ENCODE peak calls at places on chromosomes 11 and 22, in seven cellular contexts. E is neuronal stem cell, F is mesenchymal stem cell, T is IMR-90, P is H1, B is H9, C is trophoblast cell. H is an unnamed sample.

GRCh38 chr11:11640996-11641395 is 19.2 kb upstream of the GALNT18 start:
- DNase-seq in P (no peak), T (no peak), C (no peak), F (no peak), E (no peak), B (no peak), H (no peak)

GRCh38 chr22:30221121-30221992 is 25.2 kb downstream of the LIF start:
- DNase-seq in F (no peak), T (no peak), P (no peak), C (no peak), B (no peak), E (no peak), H (no peak)

GRCh38 chr11:12029738-12030363 is 21.4 kb upstream of the DKK3 start:
- DNase-seq in B (no peak), E (peak; percentile 50), F (peak; percentile 50), P (no peak), C (no peak), T (peak; percentile 65), H (no peak)

GRCh38 chr11:7964873-7965272 is 374 bp downstream of the NLRP10 start:
- DNase-seq in P (no peak), E (no peak), F (peak; percentile 5), T (peak; percentile 90), C (no peak), B (no peak), H (no peak)

GRCh38 chr11:124897681-124898680 is at the start of gene ROBO4:
- DNase-seq in B (peak; percentile 33), T (peak; percentile 94), C (no peak), E (no peak), P (peak; percentile 37), F (peak; percentile 79), H (peak; percentile 38)

GRCh38 chr11:78834886-78835285 is 260.2 kb upstream of the NARS2 start:
- DNase-seq in C (no peak), B (no peak), F (no peak), P (no peak), T (no peak), E (no peak), H (no peak)

GRCh38 chr11:69744435-69744834 is 30.7 kb downstream of the FGF4 start:
- DNase-seq in B (peak; percentile 64), F (peak; percentile 91), T (peak; percentile 78), C (peak; percentile 95), P (no peak), E (no peak), H (peak; percentile 97)

GRCh38 chr11:47392546-47393162 is 14.3 kb upstream of the SPI1 start:
- DNase-seq in C (no peak), P (no peak), B (no peak), T (no peak), F (no peak), E (no peak), H (no peak)

GRCh38 chr11:44833869-44834452 is 107.2 kb downstream of the TSPAN18 start:
- DNase-seq in F (no peak), B (no peak), E (peak; percentile 60), P (no peak), C (no peak), T (no peak), H (peak; percentile 60)

GRCh38 chr22:30712094-30712493 is 17.4 kb downstream of the OSBP2 start:
- DNase-seq in T (no peak), C (no peak), P (no peak), E (no peak), F (no peak), B (no peak), H (no peak)

GRCh38 chr22:40055143-40055926 is 60.6 kb downstream of the FAM83F start:
- DNase-seq in B (no peak), F (no peak), E (no peak), T (no peak), C (no peak), P (no peak), H (peak; percentile 82)

GRCh38 chr11:92852946-92853345 is 116.5 kb upstream of the MTNR1B start:
- DNase-seq in B (no peak), F (no peak), E (no peak), P (no peak), C (no peak), T (no peak), H (peak; percentile 41)

GRCh38 chr11:128323381-128323780 is 264.0 kb downstream of the ETS1 start:
- DNase-seq in P (no peak), E (no peak), T (peak; percentile 48), F (peak; percentile 49), C (no peak), B (no peak), H (peak; percentile 47)

GRCh38 chr11:120500414-120500936 is 11.1 kb upstream of the GRIK4 start:
- DNase-seq in P (peak; percentile 51), C (no peak), E (no peak), T (no peak), F (no peak), B (peak; percentile 43), H (peak; percentile 48)

GRCh38 chr11:19769820-19770219 is 57.2 kb downstream of the NAV2 start:
- DNase-seq in C (no peak), E (no peak), B (no peak), F (peak; percentile 51), P (no peak), T (peak; percentile 66), H (no peak)

GRCh38 chr11:123122341-123122740 is 60.4 kb upstream of the HSPA8 start:
- DNase-seq in E (no peak), T (peak; percentile 78), P (no peak), F (peak; percentile 90), B (no peak), C (no peak), H (no peak)

GRCh38 chr11:69403556-69404215 is 77.8 kb upstream of the LINC01488 start:
- DNase-seq in P (no peak), C (no peak), B (no peak), F (peak; percentile 82), E (no peak), T (peak; percentile 82), H (no peak)

GRCh38 chr11:85889676-85890579 is 34.7 kb downstream of the CCDC83 start:
- DNase-seq in F (peak; percentile 85), B (no peak), C (peak; percentile 74), P (no peak), E (no peak), T (peak; percentile 79), H (peak; percentile 90)

GRCh38 chr11:117997436-117998200 is 11.4 kb downstream of the IL10RA start:
- DNase-seq in B (no peak), C (no peak), E (no peak), P (no peak), F (no peak), T (no peak), H (no peak)

GRCh38 chr11:117996058-117996457 is 9.9 kb downstream of the IL10RA start:
- DNase-seq in E (no peak), T (no peak), B (no peak), F (no peak), P (no peak), C (no peak), H (no peak)

GRCh38 chr11:117998201-117998579 is 12.0 kb downstream of the IL10RA start:
- DNase-seq in E (no peak), F (no peak), B (no peak), C (no peak), T (no peak), P (no peak), H (no peak)

GRCh38 chr11:117993988-117994741 is 8.0 kb downstream of the IL10RA start:
- DNase-seq in F (no peak), T (no peak), P (no peak), B (no peak), E (no peak), C (no peak), H (no peak)

DNA sequence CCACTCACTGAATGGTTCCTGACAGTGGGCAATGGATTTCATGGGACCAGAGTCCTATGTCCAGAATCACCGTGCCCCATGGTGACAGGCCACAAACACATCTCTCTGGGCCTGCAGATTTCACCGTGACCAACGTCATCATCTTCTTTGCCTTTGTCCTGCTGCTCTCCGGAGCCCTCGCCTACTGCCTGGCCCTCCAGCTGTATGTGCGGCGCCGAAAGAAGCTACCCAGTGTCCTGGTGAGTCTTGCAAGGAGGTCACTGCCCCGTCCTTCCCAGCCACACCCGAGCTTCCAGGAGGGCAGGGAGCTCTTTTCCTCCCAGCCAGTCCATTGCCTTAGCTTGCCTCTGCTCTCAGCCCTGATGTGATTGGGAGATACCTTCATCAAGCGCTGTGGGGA is 9.3 kb downstream of the IL10RA start:
- DNase-seq in E (no peak), F (no peak), C (no peak), B (no peak), P (no peak), T (no peak), H (no peak)
- H3K4ac ChIP-seq in E (no peak overlapping the region), F (no peak overlapping the region), C (no peak overlapping the region), B (no peak overlapping the region), P (no peak overlapping the region), T (no peak overlapping the region), H (no peak overlapping the region)

DNA sequence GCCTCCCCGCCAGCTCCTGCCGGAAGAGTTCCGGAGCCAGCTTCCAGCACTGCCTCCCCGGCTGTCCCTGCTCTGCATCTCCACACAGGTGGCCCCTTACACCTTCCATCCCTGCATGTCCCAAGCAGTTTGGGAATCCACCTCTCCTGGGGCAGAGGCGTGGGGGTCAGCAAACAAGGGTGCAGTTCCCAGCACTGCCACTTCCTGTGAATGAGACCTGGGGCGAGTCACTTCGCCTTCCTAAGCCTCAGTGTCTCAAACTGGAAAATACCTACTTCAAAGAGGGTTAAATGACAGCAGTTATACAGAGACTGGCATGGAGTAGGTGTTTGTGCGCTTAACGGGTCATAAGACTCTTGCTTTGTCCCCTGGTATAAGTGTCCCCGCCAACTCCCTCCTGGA is 5.2 kb downstream of the CYTH4 start:
- DNase-seq in C (no peak), E (no peak), P (no peak), B (no peak), F (no peak), T (no peak), H (no peak)
- H4K8ac ChIP-seq in C (no peak overlapping the region), E (no peak overlapping the region), P (peak overlapping the region; percentile 38), B (no peak overlapping the region), F (no peak overlapping the region), T (no peak overlapping the region), H (no peak overlapping the region)

GRCh38 chr22:45709004-45709739 is 37.5 kb downstream of the ATXN10 start:
- DNase-seq in E (no peak), P (no peak), F (peak; percentile 64), C (no peak), T (peak; percentile 79), B (no peak), H (no peak)
- H3K4me2 ChIP-seq in E (no peak overlapping the region), P (no peak overlapping the region), F (no peak overlapping the region), C (no peak overlapping the region), T (peak overlapping the region; percentile 67), B (no peak overlapping the region), H (no peak overlapping the region)

DNA sequence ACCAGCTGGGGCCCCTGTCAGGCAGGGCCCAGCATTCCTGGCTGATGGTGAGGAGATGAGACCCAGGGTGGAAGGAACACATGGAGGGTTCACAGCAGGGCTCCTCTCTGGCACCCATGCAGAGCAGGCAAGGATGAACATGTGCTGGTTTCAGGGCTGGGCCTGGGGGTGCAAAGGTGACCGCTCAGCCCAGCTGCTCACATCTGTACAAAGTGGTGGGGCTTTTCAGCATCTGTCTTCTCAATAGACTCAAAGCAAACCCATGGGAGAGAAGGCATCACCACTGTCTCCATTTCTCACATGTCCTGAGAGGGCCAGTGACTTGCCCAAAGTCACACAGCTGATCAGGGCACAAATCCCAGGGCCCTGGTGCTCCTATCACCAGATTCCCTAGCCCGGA is 27.3 kb upstream of the TCF20 start:
- DNase-seq in B (no peak), C (no peak), E (no peak), T (no peak), F (no peak), P (no peak), H (no peak)
- H3K4ac ChIP-seq in B (no peak overlapping the region), C (no peak overlapping the region), E (no peak overlapping the region), T (no peak overlapping the region), F (no peak overlapping the region), P (peak overlapping the region; percentile 71), H (no peak overlapping the region)

GRCh38 chr11:66855574-66856495 is 1.0 kb upstream of the LRFN4 start:
- DNase-seq in B (peak; percentile 97), C (peak; percentile 88), T (peak; percentile 84), P (peak; percentile 94), E (peak; percentile 90), F (peak; percentile 91), H (peak; percentile 97)
- H4K8ac ChIP-seq in B (no peak overlapping the region), C (peak overlapping the region; percentile 72), T (peak overlapping the region; percentile 99), P (peak overlapping the region; percentile 88), E (peak overlapping the region; percentile 33), F (peak overlapping the region; percentile 94), H (no peak overlapping the region)

H was measured in mesendoderm.